ENCODE peak calls at places on chromosomes 7 and 10, in six cellular contexts. S is neuronal stem cell, H is H9, K is IMR-90, T is mesenchymal stem cell, Z is H1. B is an unnamed sample.

GRCh38 chr7:10889266-10889898 is 84.3 kb upstream of the PHF14 start:
- DNase-seq in S (peak), H (peak), K (peak), T (peak), Z (no peak), B (peak)

GRCh38 chr10:127694580-127695193 is 42.3 kb upstream of the FOXI2 start:
- DNase-seq in S (peak), H (peak), K (no peak), T (no peak), Z (peak), B (peak)

GRCh38 chr7:96380111-96380512 is 58.2 kb upstream of the SLC25A13 start:
- DNase-seq in S (no peak), H (peak), K (no peak), T (no peak), Z (no peak), B (peak)

GRCh38 chr7:29431686-29432085 is 131.9 kb upstream of the PRR15 start:
- DNase-seq in S (no peak), H (no peak), K (no peak), T (no peak), Z (no peak), B (no peak)

GRCh38 chr7:1040790-1041189 is 3.6 kb upstream of the GPR146 start:
- DNase-seq in S (no peak), H (no peak), K (peak), T (peak), Z (no peak), B (no peak)

GRCh38 chr7:29878081-29878688 is 71.9 kb downstream of the WIPF3 start:
- DNase-seq in S (no peak), H (no peak), K (peak), T (peak), Z (no peak), B (no peak)

GRCh38 chr7:39589323-39590111 is 23.3 kb downstream of the YAE1 start:
- DNase-seq in S (peak), H (peak), K (peak), T (peak), Z (no peak), B (peak)

GRCh38 chr7:150399861-150400778 is 21.0 kb downstream of the ZNF775 start:
- DNase-seq in S (no peak), H (peak), K (peak), T (peak), Z (no peak), B (peak)

GRCh38 chr7:159116581-159117339 is 27.9 kb downstream of the VIPR2 start:
- DNase-seq in S (no peak), H (no peak), K (no peak), T (no peak), Z (no peak), B (peak)

GRCh38 chr10:126376956-126377355 is 11.3 kb downstream of the ADAM12 start:
- DNase-seq in S (no peak), H (no peak), K (peak), T (peak), Z (no peak), B (no peak)

GRCh38 chr10:3186365-3186764 is 13.8 kb upstream of the PITRM1 start:
- DNase-seq in S (no peak), H (no peak), K (no peak), T (no peak), Z (no peak), B (no peak)

GRCh38 chr10:99938563-99938962 is 71.2 kb downstream of the DNMBP start:
- DNase-seq in S (no peak), H (no peak), K (peak), T (peak), Z (no peak), B (no peak)

GRCh38 chr10:101602767-101603398 is 14.8 kb downstream of the DPCD start:
- DNase-seq in S (peak), H (peak), K (peak), T (peak), Z (peak), B (peak)

GRCh38 chr10:92164024-92164423 is 126.9 kb downstream of the CPEB3 start:
- DNase-seq in S (no peak), H (no peak), K (no peak), T (no peak), Z (no peak), B (no peak)

GRCh38 chr7:80856769-80857168 is 62.1 kb downstream of the SEMA3C start:
- DNase-seq in S (no peak), H (no peak), K (no peak), T (no peak), Z (no peak), B (no peak)

GRCh38 chr10:84613336-84614021 is 285.1 kb downstream of the CCSER2 start:
- DNase-seq in S (peak), H (peak), K (no peak), T (peak), Z (peak), B (peak)

GRCh38 chr7:135692055-135692454 is 29.7 kb downstream of the STMP1 start:
- DNase-seq in S (no peak), H (no peak), K (peak), T (no peak), Z (no peak), B (no peak)

GRCh38 chr7:129494041-129494440 is 8.3 kb upstream of the SMKR1 start:
- DNase-seq in S (no peak), H (no peak), K (peak), T (peak), Z (no peak), B (no peak)

GRCh38 chr10:84522612-84523462 is 194.4 kb downstream of the CCSER2 start:
- DNase-seq in S (no peak), H (no peak), K (no peak), T (no peak), Z (no peak), B (no peak)

GRCh38 chr7:1242601-1243289 is 10.1 kb downstream of the UNCX start:
- DNase-seq in S (no peak), H (no peak), K (no peak), T (no peak), Z (no peak), B (peak)

GRCh38 chr10:17029581-17030271 is 99.9 kb downstream of the CUBN start:
- DNase-seq in S (no peak), H (no peak), K (peak), T (peak), Z (no peak), B (peak)

GRCh38 chr7:112257073-112257472 is 50.6 kb downstream of the ZNF277 start:
- DNase-seq in S (no peak), H (no peak), K (no peak), T (no peak), Z (no peak), B (no peak)

GRCh38 chr10:68348265-68348741 is 15.6 kb upstream of the PBLD start:
- DNase-seq in S (no peak), H (peak), K (peak), T (peak), Z (no peak), B (peak)

GRCh38 chr7:2017914-2018785 is 214.6 kb downstream of the MAD1L1 start:
- DNase-seq in S (no peak), H (no peak), K (no peak), T (no peak), Z (no peak), B (no peak)

GRCh38 chr10:44353721-44354120 is 31.2 kb downstream of the CXCL12 start:
- DNase-seq in S (no peak), H (no peak), K (no peak), T (no peak), Z (no peak), B (no peak)

GRCh38 chr7:74344128-74344496 is 54.9 kb downstream of the CLIP2 start:
- DNase-seq in S (no peak), H (no peak), K (peak), T (peak), Z (no peak), B (no peak)

GRCh38 chr7:138254444-138254843 is 178.2 kb downstream of the AKR1D1 start:
- DNase-seq in S (no peak), H (no peak), K (no peak), T (no peak), Z (no peak), B (peak)

GRCh38 chr10:3140280-3140679 is 32.3 kb downstream of the PITRM1 start:
- DNase-seq in S (no peak), H (no peak), K (no peak), T (no peak), Z (no peak), B (no peak)

GRCh38 chr7:133355325-133355708 is 102.4 kb downstream of the EXOC4 start:
- DNase-seq in S (no peak), H (no peak), K (peak), T (peak), Z (no peak), B (peak)

GRCh38 chr7:28048694-28049093 is 131.9 kb downstream of the JAZF1 start:
- DNase-seq in S (no peak), H (no peak), K (no peak), T (no peak), Z (no peak), B (no peak)

GRCh38 chr7:28054531-28055160 is 125.9 kb downstream of the JAZF1 start:
- DNase-seq in S (no peak), H (no peak), K (no peak), T (peak), Z (no peak), B (peak)

GRCh38 chr7:28055161-28055544 is 125.4 kb downstream of the JAZF1 start:
- DNase-seq in S (no peak), H (no peak), K (peak), T (peak), Z (no peak), B (peak)

GRCh38 chr7:28052933-28053332 is 127.7 kb downstream of the JAZF1 start:
- DNase-seq in S (no peak), H (no peak), K (peak), T (peak), Z (no peak), B (no peak)
- H2BK15ac ChIP-seq in S (no peak), H (no peak), K (no peak), T (no peak), Z (no peak), B (no peak)

DNA sequence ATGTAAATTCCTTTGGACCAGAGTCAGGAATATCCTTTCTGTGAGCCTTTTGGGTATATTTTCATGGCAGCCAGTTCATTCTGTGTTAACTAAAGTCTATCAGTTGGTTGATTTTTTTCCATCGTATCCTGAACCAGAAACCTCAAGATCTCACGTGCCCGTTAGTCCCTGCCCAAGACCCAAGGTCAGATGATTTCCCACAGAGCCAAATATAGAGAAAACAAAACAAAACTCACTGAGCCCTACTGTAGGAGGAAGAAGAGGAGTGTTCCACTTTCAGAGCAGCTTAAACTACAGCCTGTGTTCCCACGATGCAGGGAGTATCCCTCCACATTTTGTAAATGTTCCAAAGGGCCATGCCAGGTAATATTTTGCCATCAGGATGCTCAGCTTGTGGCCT is 96.0 kb upstream of the ADO start:
- DNase-seq in S (no peak), H (no peak), K (no peak), T (no peak), Z (no peak), B (no peak)
- H2BK15ac ChIP-seq in S (no peak), H (no peak), K (no peak), T (no peak), Z (no peak), B (no peak)

GRCh38 chr7:77653572-77653971 is 42.7 kb upstream of the RSBN1L start:
- DNase-seq in S (no peak), H (no peak), K (no peak), T (no peak), Z (no peak), B (no peak)
- H2BK15ac ChIP-seq in S (no peak), H (no peak), K (no peak), T (no peak), Z (no peak), B (no peak)

GRCh38 chr10:132876131-132876860 is 66.1 kb downstream of the CFAP46 start:
- DNase-seq in S (no peak), H (no peak), K (no peak), T (no peak), Z (no peak), B (no peak)
- H2BK15ac ChIP-seq in S (no peak), H (no peak), K (no peak), T (no peak), Z (peak), B (no peak)

GRCh38 chr10:18060217-18060616 is 80.0 kb upstream of the CACNB2 start:
- DNase-seq in S (no peak), H (no peak), K (peak), T (peak), Z (no peak), B (peak)
- H2BK15ac ChIP-seq in S (no peak), H (no peak), K (no peak), T (no peak), Z (peak), B (no peak)

GRCh38 chr10:31759124-31759798 is 169.4 kb downstream of the ARHGAP12 start:
- DNase-seq in S (peak), H (peak), K (no peak), T (peak), Z (peak), B (peak)

GRCh38 chr10:31757831-31758230 is 170.8 kb downstream of the ARHGAP12 start:
- DNase-seq in S (peak), H (no peak), K (no peak), T (no peak), Z (no peak), B (no peak)

GRCh38 chr10:31758495-31758894 is 170.1 kb downstream of the ARHGAP12 start:
- DNase-seq in S (no peak), H (no peak), K (no peak), T (no peak), Z (no peak), B (no peak)

GRCh38 chr10:31756131-31757119 is 172.2 kb downstream of the ARHGAP12 start:
- DNase-seq in S (no peak), H (no peak), K (no peak), T (no peak), Z (no peak), B (peak)

GRCh38 chr10:31757374-31757773 is 171.3 kb downstream of the ARHGAP12 start:
- DNase-seq in S (no peak), H (no peak), K (no peak), T (no peak), Z (no peak), B (no peak)
- H2BK15ac ChIP-seq in S (peak), H (no peak), K (no peak), T (no peak), Z (no peak), B (no peak)

DNA sequence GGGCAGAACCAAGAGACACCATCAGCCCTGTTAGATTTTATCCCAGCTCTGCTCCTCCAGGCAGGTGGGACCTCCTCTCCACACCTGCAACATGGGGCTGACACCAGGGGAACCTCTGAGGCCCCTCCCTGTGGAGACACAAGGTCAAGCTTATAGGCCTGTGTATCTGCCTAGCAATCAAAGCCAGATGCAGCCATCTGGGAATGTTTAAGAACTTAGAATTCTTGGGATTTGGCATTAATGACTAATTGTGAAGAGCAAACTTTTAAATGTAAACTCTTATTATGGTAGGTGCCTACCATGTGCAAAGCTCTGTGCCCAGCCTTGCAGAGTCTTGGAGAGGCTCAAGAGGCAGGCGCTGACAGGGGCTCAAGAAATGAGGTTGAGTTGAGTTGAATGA is 52.1 kb downstream of the TBATA start:
- DNase-seq in S (no peak), H (no peak), K (no peak), T (no peak), Z (no peak), B (no peak)
- H2BK15ac ChIP-seq in S (no peak), H (no peak), K (no peak), T (no peak), Z (no peak), B (no peak)

GRCh38 chr10:58930497-58930896 is 245.9 kb upstream of the PHYHIPL start:
- DNase-seq in S (no peak), H (no peak), K (no peak), T (no peak), Z (no peak), B (no peak)
- H2BK15ac ChIP-seq in S (no peak), H (no peak), K (no peak), T (no peak), Z (no peak), B (no peak)

DNA sequence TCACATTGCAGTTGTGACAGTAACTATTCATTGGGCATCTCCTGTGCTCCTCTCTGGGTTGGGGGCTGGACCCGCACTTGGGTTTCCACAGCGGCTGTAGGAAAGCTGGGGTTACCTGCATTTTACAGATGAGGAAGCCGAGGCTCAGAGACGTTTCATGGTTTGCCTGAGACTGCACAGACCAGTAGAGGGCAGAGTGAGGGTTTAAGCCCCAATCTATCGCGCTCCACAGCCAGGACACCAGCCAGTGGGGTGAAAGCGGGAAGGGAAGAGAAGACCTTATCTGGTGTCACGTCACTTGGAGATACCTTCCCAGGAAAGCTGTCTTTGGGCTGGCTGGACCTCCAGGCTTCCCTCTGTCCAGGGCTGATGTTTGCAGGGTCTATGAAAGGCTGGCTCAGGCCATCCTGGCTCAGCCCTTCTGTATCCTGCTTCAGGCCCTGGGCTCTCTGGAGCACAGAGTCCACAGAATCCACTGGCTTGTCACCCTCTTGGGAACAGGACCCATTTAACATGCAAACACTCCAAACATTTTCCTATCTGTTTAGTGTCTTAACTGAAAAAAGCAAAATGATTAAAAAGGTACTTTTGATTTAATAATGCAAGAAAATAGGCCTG is 167.7 kb downstream of the EMX2 start:
- DNase-seq in S (no peak), H (peak), K (no peak), T (no peak), Z (no peak), B (peak)
- H2BK15ac ChIP-seq in S (no peak), H (no peak), K (no peak), T (no peak), Z (no peak), B (no peak)

GRCh38 chr10:11880169-11881027 is 57.2 kb downstream of the PROSER2 start:
- DNase-seq in S (no peak), H (peak), K (no peak), T (no peak), Z (peak), B (peak)
- H2BK15ac ChIP-seq in S (peak), H (no peak), K (no peak), T (no peak), Z (no peak), B (no peak)

B was measured in mesendoderm.